ENCODE peak calls at places on chromosomes 13 and 19, in ten cellular contexts. R, U, K, A, X, E, V, M, F and N are unnamed samples.

GRCh38 chr13:30429721-30430694 is 7.7 kb downstream of the UBE2L5 start:
- DNase-seq in F (no peak), R (no peak), X (no peak), U (peak), V (peak), M (peak), E (no peak), K (no peak), A (no peak), N (no peak)

GRCh38 chr19:34851277-34851804 is 75.4 kb upstream of the ZNF30 start:
- DNase-seq in E (no peak), V (no peak), F (peak), A (no peak), R (no peak), M (no peak), U (no peak), X (no peak), K (no peak), N (no peak)

GRCh38 chr19:15544970-15545369 is 36.6 kb downstream of the CYP4F22 start:
- DNase-seq in A (no peak), M (no peak), V (no peak), E (no peak), X (no peak), K (no peak), R (no peak), F (no peak), U (no peak), N (no peak)

GRCh38 chr13:99352351-99353271 is 45.4 kb upstream of the GPR183 start:
- DNase-seq in X (no peak), E (no peak), M (no peak), R (peak), A (no peak), K (no peak), U (no peak), F (no peak), V (no peak), N (no peak)

GRCh38 chr19:32599736-32600157 is 18.8 kb downstream of the PDCD5 start:
- DNase-seq in F (peak), V (peak), R (peak), M (peak), E (no peak), U (peak), X (peak), K (no peak), A (peak), N (peak)

GRCh38 chr13:90500569-90500968 is 846.9 kb upstream of the MIR17HG start:
- DNase-seq in U (no peak), R (no peak), V (peak), X (no peak), F (no peak), K (no peak), A (no peak), M (no peak), E (no peak), N (no peak)

GRCh38 chr19:8459520-8460260 is 14.9 kb downstream of the HNRNPM start:
- DNase-seq in A (no peak), X (peak), K (no peak), M (peak), E (no peak), U (no peak), V (peak), F (no peak), R (no peak), N (no peak)

GRCh38 chr19:10501971-10502523 is 1.1 kb downstream of the KEAP1 start:
- DNase-seq in R (peak), K (peak), A (no peak), E (peak), V (peak), M (peak), F (peak), X (peak), U (peak), N (peak)

GRCh38 chr13:30779608-30780007 is 44.3 kb downstream of the ALOX5AP start:
- DNase-seq in F (no peak), X (no peak), K (no peak), V (no peak), U (no peak), E (no peak), M (no peak), A (no peak), R (no peak), N (no peak)

GRCh38 chr13:95656386-95657015 is 12.0 kb upstream of the DZIP1 start:
- DNase-seq in R (no peak), U (no peak), M (no peak), X (no peak), K (no peak), V (no peak), E (no peak), F (no peak), A (no peak), N (no peak)

GRCh38 chr19:19460761-19461265 is 54.5 kb downstream of the TSSK6 start:
- DNase-seq in E (peak), V (no peak), F (peak), U (no peak), R (peak), K (peak), A (no peak), M (peak), X (no peak), N (no peak)

GRCh38 chr19:51421229-51422052 is 4.0 kb upstream of the SIGLEC10 start:
- DNase-seq in V (no peak), A (no peak), F (peak), M (no peak), X (no peak), K (no peak), E (no peak), R (no peak), U (no peak), N (no peak)

GRCh38 chr19:30682576-30683536 is 310.7 kb downstream of the ZNF536 start:
- DNase-seq in U (peak), M (peak), V (peak), X (peak), R (peak), E (peak), A (peak), F (peak), K (peak), N (peak)

GRCh38 chr13:106589716-106590115 is 21.8 kb upstream of the ARGLU1 start:
- DNase-seq in A (no peak), X (no peak), K (no peak), M (no peak), V (no peak), R (no peak), E (no peak), F (no peak), U (no peak), N (no peak)

GRCh38 chr19:5028229-5028886 is 59.4 kb downstream of the KDM4B start:
- DNase-seq in E (no peak), M (no peak), A (no peak), R (no peak), F (no peak), U (no peak), X (no peak), V (no peak), K (no peak), N (no peak)

GRCh38 chr13:95540848-95541247 is 11.7 kb upstream of the CLDN10 start:
- DNase-seq in K (no peak), A (no peak), M (no peak), E (peak), V (peak), F (no peak), R (no peak), X (no peak), U (no peak), N (no peak)

GRCh38 chr13:35160921-35161320 is 218.9 kb downstream of the NBEA start:
- DNase-seq in E (no peak), U (no peak), A (no peak), X (no peak), R (no peak), M (no peak), F (no peak), K (no peak), V (no peak), N (no peak)

GRCh38 chr13:97566907-97567306 is 132.9 kb downstream of the RAP2A start:
- DNase-seq in M (no peak), R (no peak), V (no peak), K (no peak), X (no peak), A (no peak), F (no peak), U (no peak), E (no peak), N (no peak)

GRCh38 chr13:40780822-40781401 is 8.5 kb upstream of the SLC25A15 start:
- DNase-seq in E (no peak), M (peak), R (no peak), F (peak), U (peak), A (no peak), K (no peak), X (no peak), V (peak), N (no peak)

GRCh38 chr13:97568850-97569249 is 134.9 kb downstream of the RAP2A start:
- DNase-seq in M (no peak), K (no peak), E (peak), X (no peak), F (peak), A (no peak), R (no peak), U (peak), V (no peak), N (no peak)

GRCh38 chr13:113216165-113217056 is 7.0 kb downstream of the CUL4A start:
- DNase-seq in V (peak), E (peak), M (peak), U (peak), K (no peak), A (no peak), F (peak), R (no peak), X (no peak), N (no peak)

GRCh38 chr19:6736917-6737283 is 480 bp downstream of the GPR108 start:
- DNase-seq in R (no peak), K (no peak), X (no peak), A (no peak), M (no peak), U (no peak), V (no peak), F (peak), E (no peak), N (no peak)

GRCh38 chr19:35045667-35046300 is 4.3 kb downstream of the HPN start:
- DNase-seq in A (peak), U (peak), K (no peak), E (peak), F (peak), X (no peak), R (peak), M (peak), V (no peak), N (peak)

GRCh38 chr19:16244091-16244490 is 46.4 kb downstream of the AP1M1 start:
- DNase-seq in K (no peak), R (no peak), M (peak), F (no peak), A (no peak), U (no peak), X (no peak), V (peak), E (no peak), N (no peak)

GRCh38 chr13:66896933-66897332 is 333.2 kb downstream of the PCDH9 start:
- DNase-seq in U (no peak), F (no peak), R (no peak), X (no peak), A (no peak), M (no peak), V (no peak), K (no peak), E (no peak), N (no peak)